ENCODE peak calls at places on chromosomes 4 and X, in ten cellular contexts. D is tibial artery, M is right atrium auricular region, K is left ventricle myocardium inferior, B is Caco-2, Z is HCT116, C is Peyer's patch, Y is OCI-LY7, U is IMR-90, H is neural progenitor cell. E is an unnamed sample.

GRCh38 chr4:149781150-149781549 is 34.5 kb downstream of the IQCM start:
- DNase-seq in D (no peak), M (no peak), K (no peak), B (no peak), Z (peak), C (no peak), Y (no peak), U (peak), H (no peak), E (no peak)

GRCh38 chr4:101594588-101594987 is 195.9 kb upstream of the BANK1 start:
- DNase-seq in D (no peak), M (no peak), K (no peak), B (no peak), Z (no peak), C (peak), Y (no peak), U (no peak), H (no peak), E (no peak)

GRCh38 chr4:88900432-88900831 is 156.6 kb downstream of the FAM13A start:
- DNase-seq in D (no peak), M (no peak), K (no peak), B (no peak), Z (no peak), C (no peak), Y (no peak), U (peak), H (no peak), E (no peak)

GRCh38 chrX:39809326-39809725 is 288.4 kb downstream of the BCOR start:
- DNase-seq in D (no peak), M (no peak), K (no peak), B (no peak), Z (no peak), C (no peak), Y (no peak), U (peak), H (no peak), E (no peak)

GRCh38 chrX:119237526-119238035 is 1.5 kb downstream of the PGRMC1 start:
- DNase-seq in D (no peak), M (no peak), K (no peak), B (no peak), Z (no peak), C (no peak), Y (no peak), U (no peak), H (peak), E (no peak)

GRCh38 chr4:143302526-143302925 is 34.1 kb upstream of the GAB1 start:
- DNase-seq in D (no peak), M (no peak), K (no peak), B (no peak), Z (no peak), C (no peak), Y (no peak), U (peak), H (no peak), E (no peak)

GRCh38 chrX:131812847-131813825 is 210.0 kb upstream of the STK26 start:
- DNase-seq in D (no peak), M (peak), K (no peak), B (no peak), Z (no peak), C (peak), Y (no peak), U (peak), H (no peak), E (no peak)

GRCh38 chrX:499870-500364 is 113.2 kb upstream of the PPP2R3B start:
- DNase-seq in D (no peak), M (no peak), K (no peak), B (no peak), Z (no peak), C (no peak), Y (no peak), U (no peak), H (peak), E (no peak)

GRCh38 chr4:4339504-4340085 is 47.3 kb upstream of the NSG1 start:
- DNase-seq in D (no peak), M (no peak), K (no peak), B (no peak), Z (no peak), C (no peak), Y (no peak), U (peak), H (peak), E (no peak)

GRCh38 chr4:73064536-73064935 is 5.0 kb downstream of the COX18 start:
- DNase-seq in D (no peak), M (no peak), K (no peak), B (no peak), Z (no peak), C (no peak), Y (no peak), U (no peak), H (no peak), E (no peak)

GRCh38 chr4:76016383-76016782 is 6.9 kb downstream of the CXCL10 start:
- DNase-seq in D (no peak), M (no peak), K (no peak), B (peak), Z (no peak), C (peak), Y (no peak), U (no peak), H (no peak), E (no peak)

GRCh38 chr4:37434469-37434868 is 189.9 kb downstream of the NWD2 start:
- DNase-seq in D (no peak), M (no peak), K (no peak), B (peak), Z (peak), C (no peak), Y (no peak), U (peak), H (peak), E (no peak)

GRCh38 chr4:52919451-52919850 is 57.3 kb downstream of the RASL11B start:
- DNase-seq in D (no peak), M (no peak), K (no peak), B (no peak), Z (no peak), C (no peak), Y (no peak), U (no peak), H (no peak), E (no peak)

GRCh38 chr4:22707390-22707789 is 14.7 kb downstream of the GBA3 start:
- DNase-seq in D (no peak), M (no peak), K (no peak), B (no peak), Z (no peak), C (no peak), Y (no peak), U (no peak), H (no peak), E (no peak)

DNA sequence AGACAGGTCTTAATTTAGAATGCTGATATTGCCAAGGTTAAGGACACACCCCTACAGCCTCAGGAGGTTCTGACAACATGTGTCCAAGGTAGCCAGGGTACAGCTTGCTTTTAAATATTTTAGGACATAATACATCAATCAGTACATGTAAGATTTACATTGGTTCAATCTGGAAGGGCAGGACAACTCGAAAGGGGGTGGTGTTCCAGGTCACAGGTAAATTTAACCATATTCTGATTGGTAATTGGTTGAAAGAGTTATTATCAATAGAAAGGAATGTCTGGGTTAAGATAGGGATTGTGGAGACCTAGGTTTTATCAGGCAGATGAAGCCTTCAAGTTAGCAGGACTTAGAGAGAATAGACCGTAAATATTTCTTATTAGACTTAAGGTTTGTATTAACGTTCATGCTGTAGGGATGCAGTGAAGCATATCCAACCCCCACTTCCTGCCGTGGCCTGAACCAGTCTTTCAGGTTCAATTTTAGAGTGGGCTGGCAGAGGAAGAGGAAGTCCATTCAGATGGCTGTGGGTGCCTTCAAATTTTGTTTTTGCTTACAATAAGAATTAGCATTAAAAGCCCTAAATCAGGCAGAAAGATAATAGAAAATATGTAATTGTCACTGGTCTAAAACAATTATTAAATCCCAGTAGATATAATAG is 136.5 kb upstream of the GALNTL6 start:
- DNase-seq in D (no peak), M (no peak), K (no peak), B (no peak), Z (no peak), C (peak), Y (peak), U (no peak), H (no peak), E (no peak)
- H3K4me3 ChIP-seq in D (no peak), M (no peak), K (no peak), B (no peak), Z (no peak), C (no peak), Y (peak), U (no peak), H (no peak), E (no peak)

GRCh38 chr4:87505862-87506261 is 23.3 kb downstream of the SPARCL1 start:
- DNase-seq in D (no peak), M (no peak), K (no peak), B (no peak), Z (no peak), C (no peak), Y (no peak), U (no peak), H (peak), E (no peak)
- TF ChIP-seq CTCF in D (no peak), M (no peak), K (no peak), B (peak), Z (peak), C (no peak), Y (peak), U (no peak), H (peak), E (no peak)

DNA sequence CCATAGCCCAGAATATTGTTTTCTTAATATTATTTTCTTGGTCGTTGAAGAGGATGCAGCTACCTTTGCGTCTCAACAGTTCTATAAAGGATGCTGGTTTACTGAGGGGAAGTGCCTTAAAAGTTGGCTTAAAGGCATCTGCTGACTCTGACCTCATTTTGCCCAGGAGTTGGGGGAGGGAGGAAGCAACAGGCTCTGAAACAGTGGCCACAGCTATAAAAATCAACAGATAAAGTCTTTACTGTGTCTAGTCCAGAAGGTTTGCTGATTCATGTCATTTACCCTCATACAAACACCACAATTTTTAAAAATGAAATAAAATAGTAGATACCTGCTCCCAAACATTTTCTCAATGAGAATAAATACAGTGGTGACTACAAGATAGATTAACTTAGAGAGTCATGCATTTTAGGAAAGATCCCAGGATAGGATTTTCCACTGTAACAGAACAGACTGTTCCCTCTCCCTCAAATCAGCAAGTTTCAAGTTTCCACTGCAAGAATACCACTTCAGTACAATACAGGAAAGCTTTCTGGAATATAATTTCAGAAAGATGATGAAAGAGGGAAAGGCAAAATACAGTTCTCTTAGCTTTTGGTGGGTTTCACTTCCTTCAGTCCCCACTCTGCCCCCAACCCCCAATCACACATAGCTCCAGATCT is 1.9 kb downstream of the PHKA1 start:
- DNase-seq in D (no peak), M (no peak), K (no peak), B (no peak), Z (no peak), C (no peak), Y (no peak), U (peak), H (no peak), E (no peak)
- H3K4me3 ChIP-seq in D (no peak), M (no peak), K (no peak), B (no peak), Z (no peak), C (no peak), Y (no peak), U (no peak), H (no peak), E (peak)

GRCh38 chrX:104565791-104566687 is at the start of gene IL1RAPL2:
- DNase-seq in D (no peak), M (no peak), K (no peak), B (no peak), Z (no peak), C (no peak), Y (no peak), U (no peak), H (peak), E (no peak)
- TF ChIP-seq CTCF in D (peak), M (peak), K (peak), B (no peak), Z (no peak), C (no peak), Y (no peak), U (peak), H (peak), E (no peak)

DNA sequence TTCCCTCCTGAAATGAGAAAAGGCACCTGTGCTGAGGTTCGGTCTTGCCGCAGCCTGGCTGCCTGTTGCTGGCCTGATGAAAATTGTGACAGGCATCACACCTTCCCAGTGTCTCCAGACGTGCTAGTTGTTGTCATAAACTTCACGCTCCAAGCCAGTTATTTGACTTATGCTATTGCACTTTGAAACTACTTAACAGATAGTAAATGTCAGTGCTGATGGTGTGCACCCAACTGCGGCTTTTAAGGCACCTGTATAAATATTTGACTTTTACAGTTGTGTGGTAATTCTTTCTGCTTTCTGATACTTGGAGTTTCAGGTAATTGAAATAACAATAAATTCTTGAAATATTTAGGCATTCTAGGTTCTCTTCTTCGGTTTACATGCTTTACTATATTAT is 1.8 kb downstream of the WWC2 start:
- DNase-seq in D (no peak), M (no peak), K (no peak), B (peak), Z (no peak), C (no peak), Y (no peak), U (no peak), H (peak), E (no peak)
- H3K4me3 ChIP-seq in D (peak), M (peak), K (peak), B (peak), Z (peak), C (no peak), Y (no peak), U (peak), H (peak), E (peak)

DNA sequence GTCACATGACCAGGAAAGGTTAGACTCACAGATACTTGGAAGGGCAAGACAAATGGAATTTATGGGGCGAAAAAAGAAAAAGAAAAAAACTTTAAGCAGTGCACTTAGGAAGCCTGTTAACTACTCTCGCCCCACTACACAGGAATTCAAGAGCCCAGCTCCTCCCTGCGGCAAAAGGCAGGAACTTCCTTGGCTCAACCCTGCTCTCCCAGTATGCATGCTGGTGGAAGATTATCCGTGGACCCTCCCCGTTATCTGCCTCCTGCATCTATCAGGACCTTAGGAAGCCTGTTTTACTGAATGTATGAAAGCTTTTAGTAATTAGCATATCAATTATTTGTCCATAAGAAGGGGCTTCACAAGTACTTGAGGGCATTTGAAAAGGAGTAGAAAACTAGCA is 40.1 kb upstream of the RPA4 start:
- DNase-seq in D (no peak), M (no peak), K (no peak), B (no peak), Z (no peak), C (no peak), Y (no peak), U (no peak), H (peak), E (no peak)
- TF ChIP-seq CTCF in D (no peak), M (peak), K (peak), B (no peak), Z (no peak), C (no peak), Y (no peak), U (no peak), H (peak), E (no peak)